ENCODE peak calls at places on chromosome 20, in four cellular contexts. G is SK-N-SH, W is K562, I is H1. P is an unnamed sample.

GRCh38 chr20:10568032-10568431 is 105.8 kb downstream of the JAG1 start:
- DNase-seq in G (no peak), W (no peak), I (no peak), P (no peak)

GRCh38 chr20:62266340-62266739 is 28.0 kb downstream of the OSBPL2 start:
- DNase-seq in G (no peak), W (peak), I (no peak), P (no peak)

GRCh38 chr20:60446273-60447111 is 488.3 kb downstream of the CDH26 start:
- DNase-seq in G (no peak), W (no peak), I (no peak), P (no peak)

GRCh38 chr20:41425180-41425884 is 58.7 kb upstream of the EMILIN3 start:
- DNase-seq in G (no peak), W (peak), I (no peak), P (no peak)

GRCh38 chr20:23602261-23602660 is 3.5 kb downstream of the CST9 start:
- DNase-seq in G (no peak), W (no peak), I (no peak), P (no peak)

GRCh38 chr20:43388267-43389081 is 69.2 kb upstream of the SRSF6 start:
- DNase-seq in G (no peak), W (no peak), I (no peak), P (no peak)

GRCh38 chr20:4068708-4069107 is 53.4 kb upstream of the RNF24 start:
- DNase-seq in G (no peak), W (peak), I (no peak), P (no peak)

GRCh38 chr20:32605167-32605656 is 20.1 kb upstream of the NOL4L start:
- DNase-seq in G (no peak), W (peak), I (no peak), P (no peak)

GRCh38 chr20:25252226-25252625 is 4.3 kb downstream of the PYGB start:
- DNase-seq in G (no peak), W (no peak), I (peak), P (no peak)

GRCh38 chr20:62539208-62539607 is 63.4 kb upstream of the GATA5 start:
- DNase-seq in G (no peak), W (no peak), I (no peak), P (no peak)

GRCh38 chr20:18702736-18703135 is 110.8 kb upstream of the SCP2D1 start:
- DNase-seq in G (no peak), W (no peak), I (no peak), P (no peak)

GRCh38 chr20:41572010-41572572 is 46.1 kb downstream of the CHD6 start:
- DNase-seq in G (no peak), W (no peak), I (no peak), P (peak)

GRCh38 chr20:40636486-40636885 is 52.5 kb downstream of the MAFB start:
- DNase-seq in G (no peak), W (no peak), I (no peak), P (no peak)

GRCh38 chr20:57106030-57106682 is 160.3 kb downstream of the BMP7 start:
- DNase-seq in G (peak), W (peak), I (no peak), P (no peak)

GRCh38 chr20:35907017-35907685 is 47.2 kb downstream of the SCAND1 start:
- DNase-seq in G (no peak), W (no peak), I (no peak), P (no peak)

GRCh38 chr20:64212750-64213149 is 42.8 kb upstream of the PCMTD2 start:
- DNase-seq in G (no peak), W (no peak), I (no peak), P (no peak)

GRCh38 chr20:23880426-23880825 is 878 bp upstream of the CST5 start:
- DNase-seq in G (no peak), W (no peak), I (no peak), P (no peak)

GRCh38 chr20:53774487-53775203 is 181.0 kb upstream of the ZNF217 start:
- DNase-seq in G (no peak), W (no peak), I (no peak), P (no peak)

GRCh38 chr20:44700306-44700705 is 14.9 kb upstream of the CCN5 start:
- DNase-seq in G (no peak), W (no peak), I (no peak), P (no peak)

GRCh38 chr20:32702706-32703425 is 29.1 kb upstream of the C20orf203 start:
- DNase-seq in G (no peak), W (peak), I (no peak), P (peak)

GRCh38 chr20:56865055-56865454 is 235.9 kb downstream of the TFAP2C start:
- DNase-seq in G (no peak), W (no peak), I (no peak), P (no peak)

GRCh38 chr20:23339986-23340385 is 10.6 kb upstream of the NXT1 start:
- DNase-seq in G (no peak), W (no peak), I (no peak), P (no peak)

GRCh38 chr20:43040427-43040826 is 149.3 kb downstream of the PTPRT start:
- DNase-seq in G (no peak), W (peak), I (peak), P (peak)

GRCh38 chr20:48143435-48144081 is 358.3 kb upstream of the SULF2 start:
- DNase-seq in G (no peak), W (no peak), I (no peak), P (no peak)

GRCh38 chr20:41889125-41889870 is 271.1 kb upstream of the CHD6 start:
- DNase-seq in G (peak), W (peak), I (no peak), P (peak)

GRCh38 chr20:11676618-11677289 is 240.9 kb upstream of the BTBD3 start:
- DNase-seq in G (peak), W (peak), I (peak), P (peak)

GRCh38 chr20:34703573-34704176 is 469 bp upstream of the TP53INP2 start:
- DNase-seq in G (peak), W (peak), I (no peak), P (peak)

GRCh38 chr20:32521780-32522524 is 63.2 kb downstream of the NOL4L start:
- DNase-seq in G (peak), W (peak), I (peak), P (peak)

GRCh38 chr20:53212018-53212417 is 239.9 kb downstream of the TSHZ2 start:
- DNase-seq in G (no peak), W (no peak), I (no peak), P (no peak)

GRCh38 chr20:57959589-57959988 is 249.8 kb upstream of the PMEPA1 start:
- DNase-seq in G (no peak), W (no peak), I (no peak), P (no peak)

GRCh38 chr20:14890713-14891112 is 553.3 kb upstream of the FLRT3 start:
- DNase-seq in G (no peak), W (no peak), I (no peak), P (no peak)

GRCh38 chr20:14885661-14886060 is 548.2 kb upstream of the FLRT3 start:
- DNase-seq in G (no peak), W (no peak), I (no peak), P (no peak)

GRCh38 chr20:14892782-14893181 is 555.4 kb upstream of the FLRT3 start:
- DNase-seq in G (no peak), W (no peak), I (no peak), P (no peak)

GRCh38 chr20:14889503-14890125 is 552.2 kb upstream of the FLRT3 start:
- DNase-seq in G (peak), W (no peak), I (no peak), P (no peak)

GRCh38 chr20:14888172-14888571 is 550.8 kb upstream of the FLRT3 start:
- DNase-seq in G (peak), W (no peak), I (no peak), P (no peak)
- TF ChIP-seq TEAD4 in G (no peak), W (no peak), I (no peak), P (no peak)

GRCh38 chr20:16115891-16116577 is 457.2 kb downstream of the KIF16B start:
- DNase-seq in G (no peak), W (no peak), I (no peak), P (peak)
- TF ChIP-seq TEAD4 in G (no peak), W (no peak), I (no peak), P (no peak)

GRCh38 chr20:49913399-49914047 is 1.8 kb downstream of the SPATA2 start:
- DNase-seq in G (no peak), W (no peak), I (no peak), P (no peak)
- TF ChIP-seq TEAD4 in G (no peak), W (no peak), I (no peak), P (no peak)

GRCh38 chr20:5863040-5863811 is 87.1 kb downstream of the TRMT6 start:
- DNase-seq in G (no peak), W (no peak), I (no peak), P (no peak)
- TF ChIP-seq TEAD4 in G (peak), W (no peak), I (no peak), P (no peak)

GRCh38 chr20:38132156-38132909 is 32.7 kb downstream of the TGM2 start:
- DNase-seq in G (no peak), W (no peak), I (no peak), P (no peak)

GRCh38 chr20:38134427-38135281 is 30.4 kb downstream of the TGM2 start:
- DNase-seq in G (peak), W (peak), I (no peak), P (peak)

GRCh38 chr20:38132910-38133501 is 32.1 kb downstream of the TGM2 start:
- DNase-seq in G (peak), W (no peak), I (no peak), P (no peak)

GRCh38 chr20:38135641-38136420 is 29.2 kb downstream of the TGM2 start:
- DNase-seq in G (no peak), W (no peak), I (no peak), P (peak)

DNA sequence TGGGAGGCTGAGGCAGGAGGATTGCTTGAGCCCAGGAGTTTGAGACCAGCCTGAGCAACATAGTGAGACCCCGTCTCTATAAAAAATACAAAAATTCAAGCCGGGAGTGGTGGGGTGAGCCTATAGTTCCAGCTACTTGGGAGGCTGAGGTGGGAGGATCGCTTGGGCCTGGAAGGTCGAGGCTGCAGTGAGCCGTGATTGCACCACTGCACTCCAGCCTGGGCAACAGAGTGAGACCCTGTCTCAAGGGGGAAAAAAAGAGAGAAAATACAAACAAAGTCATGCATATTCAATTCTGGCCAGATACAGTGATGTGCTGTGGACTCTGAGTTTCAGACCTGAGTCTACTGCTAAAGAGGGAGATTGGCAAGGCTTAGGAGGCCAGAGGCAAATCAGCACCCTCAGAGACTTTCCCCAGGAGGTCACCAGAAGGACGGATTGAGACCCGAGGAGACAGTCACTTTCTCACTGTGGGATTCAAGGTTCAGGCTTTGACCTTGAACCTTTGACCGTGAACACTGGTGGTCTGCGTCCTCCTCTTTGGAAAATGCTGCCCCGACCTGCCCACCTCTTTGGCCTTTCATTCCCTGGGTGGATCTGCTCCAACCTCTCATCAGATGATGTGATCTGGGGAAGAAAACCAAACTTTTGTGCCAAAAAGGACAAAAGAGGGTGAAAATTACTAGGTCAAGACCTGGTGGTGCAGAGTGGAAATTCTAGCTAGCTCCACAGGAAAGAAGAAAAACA is 31.2 kb downstream of the TGM2 start:
- DNase-seq in G (no peak), W (no peak), I (no peak), P (peak)
- TF ChIP-seq TEAD4 in G (no peak), W (no peak), I (no peak), P (no peak)

GRCh38 chr20:22106308-22106938 is 401.0 kb downstream of the PAX1 start:
- DNase-seq in G (peak), W (no peak), I (no peak), P (no peak)
- TF ChIP-seq TEAD4 in G (no peak), W (no peak), I (no peak), P (no peak)

DNA sequence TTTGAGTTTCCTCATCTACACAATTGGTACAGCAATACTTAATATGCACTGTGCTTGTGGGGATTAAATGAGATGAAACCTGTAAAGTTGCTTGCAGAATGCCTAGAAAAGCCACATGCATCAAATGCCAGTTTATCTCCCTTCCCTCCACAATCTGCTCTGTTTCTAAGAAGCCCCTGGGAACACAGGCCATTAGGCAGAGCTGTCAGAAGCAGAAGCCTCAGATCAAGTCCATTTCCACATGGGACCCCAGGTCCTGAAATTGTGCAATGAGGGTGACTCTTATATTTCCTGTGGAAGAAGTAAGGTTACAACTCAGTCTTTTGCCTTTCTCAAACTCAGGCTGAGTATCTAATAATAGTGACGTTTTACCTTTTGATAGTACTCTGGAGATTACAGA is 737.4 kb downstream of the KIF16B start:
- DNase-seq in G (peak), W (no peak), I (no peak), P (no peak)
- TF ChIP-seq TEAD4 in G (no peak), W (no peak), I (no peak), P (no peak)

DNA sequence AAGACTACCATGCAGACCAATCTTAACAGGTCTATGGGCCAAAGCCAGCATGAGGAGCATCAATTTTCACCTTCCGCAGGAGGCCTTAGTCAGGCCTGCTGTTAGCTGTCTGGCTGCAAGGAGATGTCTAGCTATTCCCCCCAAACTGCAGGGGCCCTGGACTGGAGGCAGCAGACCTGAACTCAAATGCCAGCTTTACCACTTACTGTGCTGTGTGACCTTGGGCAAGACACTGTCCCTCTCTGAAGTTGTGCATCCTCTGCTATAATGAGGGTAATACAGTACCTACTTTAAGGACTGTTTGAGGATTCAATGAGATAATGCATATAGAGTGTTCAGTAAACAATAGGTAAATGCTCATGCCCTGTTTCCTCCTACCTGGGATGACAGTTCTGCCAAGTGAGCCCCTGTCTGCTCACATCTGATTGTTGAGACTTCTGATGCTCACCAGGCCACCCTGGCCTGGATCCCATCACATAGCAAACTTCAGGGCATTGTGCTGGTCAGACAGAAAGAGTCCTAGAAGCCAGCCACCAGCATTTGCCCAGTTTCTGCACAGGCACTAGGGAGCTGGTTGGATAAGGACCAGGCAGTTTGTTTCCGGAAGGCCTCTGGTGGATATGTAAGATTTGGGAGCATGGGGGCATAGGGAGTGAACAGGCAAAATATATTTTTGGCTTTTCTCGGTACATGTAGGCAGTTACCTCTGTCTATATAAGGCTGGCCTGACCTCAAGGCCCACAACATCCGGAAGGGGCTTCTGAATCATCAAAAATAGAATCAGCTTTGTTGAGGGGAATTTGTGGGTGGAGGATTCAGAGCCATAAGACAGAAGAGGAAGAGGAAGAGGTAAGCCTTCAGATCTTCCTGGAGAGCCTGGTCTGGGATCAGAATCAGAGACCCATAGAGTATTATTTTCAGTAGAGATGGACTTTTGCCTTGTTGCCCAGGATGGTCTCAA is 2.3 kb upstream of the OCSTAMP start:
- DNase-seq in G (no peak), W (no peak), I (no peak), P (no peak)
- TF ChIP-seq TEAD4 in G (no peak), W (no peak), I (no peak), P (no peak)